ENCODE peak calls at places on chromosomes 7 and 10, in six cellular contexts. Y, P, B, R, W and U are unnamed samples.

GRCh38 chr7:130224210-130224609 is 16.6 kb downstream of the SSMEM1 start:
- DNase-seq in B (no peak), R (no peak), P (no peak), Y (no peak), W (no peak), U (no peak)

GRCh38 chr7:50142421-50143113 is 49.5 kb upstream of the ZPBP start:
- DNase-seq in R (peak), B (peak), P (no peak), W (peak), Y (peak), U (peak)

GRCh38 chr10:12351889-12352288 is 2.5 kb downstream of the CAMK1D start:
- DNase-seq in B (no peak), Y (no peak), R (no peak), P (no peak), W (no peak), U (no peak)

GRCh38 chr10:59553127-59553649 is 156.5 kb downstream of the SLC16A9 start:
- DNase-seq in P (no peak), Y (no peak), R (no peak), W (no peak), B (no peak), U (no peak)

GRCh38 chr7:142697270-142697669 is 52.0 kb upstream of the PRSS1 start:
- DNase-seq in P (no peak), W (no peak), R (no peak), B (no peak), Y (no peak), U (no peak)

GRCh38 chr10:18476283-18476682 is 175.1 kb downstream of the NSUN6 start:
- DNase-seq in B (no peak), W (no peak), P (no peak), Y (no peak), R (no peak), U (no peak)

GRCh38 chr10:6494934-6495592 is 85.0 kb downstream of the PRKCQ start:
- DNase-seq in W (peak), R (no peak), P (no peak), Y (no peak), B (no peak), U (no peak)

GRCh38 chr10:25651534-25651933 is 282.5 kb upstream of the MYO3A start:
- DNase-seq in P (no peak), B (no peak), R (peak), W (no peak), Y (no peak), U (no peak)

GRCh38 chr7:151621961-151622360 is 102.3 kb upstream of the RHEB start:
- DNase-seq in B (no peak), Y (no peak), W (no peak), R (no peak), P (no peak), U (no peak)

GRCh38 chr10:29465384-29465783 is 169.4 kb downstream of the SVIL start:
- DNase-seq in P (no peak), W (no peak), B (no peak), Y (no peak), R (no peak), U (no peak)

GRCh38 chr7:135943266-135943889 is 33.8 kb downstream of the MTPN start:
- DNase-seq in Y (no peak), P (no peak), R (no peak), B (no peak), W (no peak), U (no peak)

GRCh38 chr10:29862926-29863614 is 196.3 kb downstream of the JCAD start:
- DNase-seq in W (peak), P (no peak), Y (peak), B (no peak), R (peak), U (no peak)

GRCh38 chr10:19845963-19846362 is 29.7 kb downstream of the PLXDC2 start:
- DNase-seq in P (no peak), W (peak), B (no peak), Y (no peak), R (no peak), U (no peak)

GRCh38 chr7:43479042-43479441 is 103.9 kb upstream of the STK17A start:
- DNase-seq in Y (no peak), R (peak), P (no peak), W (no peak), B (no peak), U (no peak)

GRCh38 chr10:62467509-62467908 is 93.3 kb downstream of the ZNF365 start:
- DNase-seq in Y (no peak), B (no peak), P (no peak), W (peak), R (no peak), U (no peak)

GRCh38 chr10:23067939-23068775 is 27.2 kb upstream of the MSRB2 start:
- DNase-seq in Y (peak), B (peak), R (peak), P (peak), W (peak), U (peak)

GRCh38 chr10:89073719-89074118 is 83.1 kb downstream of the FAS start:
- DNase-seq in R (no peak), Y (no peak), P (no peak), B (no peak), W (peak), U (no peak)